ENCODE peak calls at places on chromosomes 16 and 17, in four cellular contexts. One of them, this sample, is unnamed.

GRCh38 chr16:2027024-2028010 is 615 bp downstream of the NHERF2 start:
- DNase-seq in cardiac fibroblast: peak
- DNase-seq in PC-9: no peak
- DNase-seq in IMR-90: peak
- DNase-seq in this sample: no peak

GRCh38 chr16:86093801-86094750 is 195.1 kb downstream of the IRF8 start:
- DNase-seq in cardiac fibroblast: no peak
- DNase-seq in IMR-90: no peak
- DNase-seq in PC-9: no peak
- DNase-seq in this sample: no peak

GRCh38 chr16:56281256-56281805 is 90.0 kb downstream of the GNAO1 start:
- DNase-seq in cardiac fibroblast: no peak
- DNase-seq in IMR-90: no peak
- DNase-seq in PC-9: no peak
- DNase-seq in this sample: no peak

GRCh38 chr16:25198021-25198420 is 18.7 kb upstream of the AQP8 start:
- DNase-seq in cardiac fibroblast: no peak
- DNase-seq in IMR-90: peak
- DNase-seq in PC-9: no peak
- DNase-seq in this sample: no peak

GRCh38 chr16:66273036-66273435 is 93.5 kb upstream of the CDH5 start:
- DNase-seq in PC-9: no peak
- DNase-seq in cardiac fibroblast: no peak
- DNase-seq in IMR-90: no peak
- DNase-seq in this sample: no peak

GRCh38 chr17:10772425-10773380 is 31.2 kb downstream of the TMEM238L start:
- DNase-seq in IMR-90: peak
- DNase-seq in PC-9: no peak
- DNase-seq in cardiac fibroblast: no peak
- DNase-seq in this sample: peak

GRCh38 chr17:18117533-18117932 is 9.0 kb downstream of the MYO15A start:
- DNase-seq in IMR-90: no peak
- DNase-seq in cardiac fibroblast: no peak
- DNase-seq in PC-9: no peak
- DNase-seq in this sample: no peak

GRCh38 chr16:57017251-57017650 is 27.9 kb downstream of the NLRC5 start:
- DNase-seq in IMR-90: peak
- DNase-seq in PC-9: no peak
- DNase-seq in cardiac fibroblast: peak
- DNase-seq in this sample: no peak

GRCh38 chr17:66468241-66469087 is 166.1 kb downstream of the PRKCA start:
- DNase-seq in PC-9: peak
- DNase-seq in cardiac fibroblast: peak
- DNase-seq in IMR-90: peak
- DNase-seq in this sample: no peak

GRCh38 chr17:21361020-21361809 is 14.9 kb upstream of the KCNJ12 start:
- DNase-seq in PC-9: no peak
- DNase-seq in IMR-90: no peak
- DNase-seq in cardiac fibroblast: no peak
- DNase-seq in this sample: no peak

GRCh38 chr17:60079401-60079861 is 710 bp upstream of the HEATR6 start:
- DNase-seq in cardiac fibroblast: peak
- DNase-seq in IMR-90: no peak
- DNase-seq in PC-9: no peak
- DNase-seq in this sample: no peak

GRCh38 chr17:55774834-55775233 is 24.0 kb downstream of the PCTP start:
- DNase-seq in IMR-90: no peak
- DNase-seq in PC-9: no peak
- DNase-seq in cardiac fibroblast: no peak
- DNase-seq in this sample: no peak

GRCh38 chr16:56547120-56547948 is 17.5 kb upstream of the MT4 start:
- DNase-seq in IMR-90: peak
- DNase-seq in PC-9: no peak
- DNase-seq in cardiac fibroblast: peak
- DNase-seq in this sample: no peak

GRCh38 chr17:8822401-8823035 is 23.4 kb upstream of the MFSD6L start:
- DNase-seq in IMR-90: no peak
- DNase-seq in cardiac fibroblast: no peak
- DNase-seq in PC-9: no peak
- DNase-seq in this sample: no peak

GRCh38 chr17:51540151-51540550 is 279.8 kb downstream of the UTP18 start:
- DNase-seq in IMR-90: no peak
- DNase-seq in cardiac fibroblast: no peak
- DNase-seq in PC-9: no peak
- DNase-seq in this sample: no peak

GRCh38 chr16:81553080-81553813 is 108.6 kb downstream of the CMIP start:
- DNase-seq in PC-9: no peak
- DNase-seq in IMR-90: peak
- DNase-seq in cardiac fibroblast: no peak
- DNase-seq in this sample: no peak

GRCh38 chr16:86874141-86874540 is 295.8 kb downstream of the FOXL1 start:
- DNase-seq in PC-9: no peak
- DNase-seq in cardiac fibroblast: no peak
- DNase-seq in IMR-90: no peak
- DNase-seq in this sample: no peak

GRCh38 chr16:74448990-74449389 is 27.7 kb upstream of the CLEC18B start:
- DNase-seq in cardiac fibroblast: peak
- DNase-seq in IMR-90: peak
- DNase-seq in PC-9: peak
- DNase-seq in this sample: no peak

GRCh38 chr16:87323727-87324410 is 6.7 kb upstream of the C16orf95 start:
- DNase-seq in cardiac fibroblast: no peak
- DNase-seq in PC-9: no peak
- DNase-seq in IMR-90: no peak
- DNase-seq in this sample: no peak

GRCh38 chr16:69181-69580 is 3.2 kb downstream of the RHBDF1 start:
- DNase-seq in cardiac fibroblast: no peak
- DNase-seq in IMR-90: no peak
- DNase-seq in PC-9: no peak
- DNase-seq in this sample: no peak

GRCh38 chr16:49376206-49376605 is 2.6 kb downstream of the C16orf78 start:
- DNase-seq in cardiac fibroblast: no peak
- DNase-seq in PC-9: no peak
- DNase-seq in IMR-90: no peak
- DNase-seq in this sample: no peak

GRCh38 chr17:73191443-73192218 is 1.2 kb upstream of the COG1 start:
- DNase-seq in IMR-90: peak
- DNase-seq in PC-9: peak
- DNase-seq in cardiac fibroblast: peak
- DNase-seq in this sample: peak

GRCh38 chr16:16057102-16057501 is 107.7 kb downstream of the ABCC1 start:
- DNase-seq in PC-9: no peak
- DNase-seq in cardiac fibroblast: no peak
- DNase-seq in IMR-90: no peak
- DNase-seq in this sample: no peak

GRCh38 chr17:49519781-49520180 is 24.7 kb downstream of the NGFR start:
- DNase-seq in PC-9: no peak
- DNase-seq in IMR-90: no peak
- DNase-seq in cardiac fibroblast: no peak
- DNase-seq in this sample: no peak

GRCh38 chr17:83103200-83103937 is 24.0 kb downstream of the METRNL start:
- DNase-seq in cardiac fibroblast: peak
- DNase-seq in PC-9: peak
- DNase-seq in IMR-90: peak
- DNase-seq in this sample: no peak

GRCh38 chr17:57342141-57342540 is 85.8 kb downstream of the MSI2 start:
- DNase-seq in PC-9: no peak
- DNase-seq in IMR-90: no peak
- DNase-seq in cardiac fibroblast: no peak
- DNase-seq in this sample: no peak

GRCh38 chr17:62090021-62090824 is 25.1 kb upstream of the MED13 start:
- DNase-seq in IMR-90: no peak
- DNase-seq in PC-9: no peak
- DNase-seq in cardiac fibroblast: no peak
- DNase-seq in this sample: no peak

GRCh38 chr17:47404006-47404405 is 80.3 kb downstream of the EFCAB13 start:
- DNase-seq in cardiac fibroblast: no peak
- DNase-seq in IMR-90: no peak
- DNase-seq in PC-9: no peak
- DNase-seq in this sample: no peak

GRCh38 chr17:78736526-78737079 is 45.5 kb downstream of the CYTH1 start:
- DNase-seq in PC-9: peak
- DNase-seq in cardiac fibroblast: no peak
- DNase-seq in IMR-90: no peak
- DNase-seq in this sample: peak
- TF ChIP-seq CTCF in PC-9: no peak
- TF ChIP-seq CTCF in cardiac fibroblast: no peak
- TF ChIP-seq CTCF in IMR-90: no peak
- TF ChIP-seq CTCF in this sample: no peak

GRCh38 chr17:79340771-79341528 is 266.3 kb downstream of the ENGASE start:
- DNase-seq in IMR-90: no peak
- DNase-seq in cardiac fibroblast: no peak
- DNase-seq in PC-9: no peak
- DNase-seq in this sample: no peak

GRCh38 chr17:79342376-79342775 is 267.8 kb downstream of the ENGASE start:
- DNase-seq in IMR-90: no peak
- DNase-seq in cardiac fibroblast: no peak
- DNase-seq in PC-9: no peak
- DNase-seq in this sample: no peak

GRCh38 chr17:79340286-79340685 is 265.7 kb downstream of the ENGASE start:
- DNase-seq in PC-9: no peak
- DNase-seq in cardiac fibroblast: no peak
- DNase-seq in IMR-90: no peak
- DNase-seq in this sample: no peak

GRCh38 chr17:79341529-79341780 is 266.8 kb downstream of the ENGASE start:
- DNase-seq in IMR-90: no peak
- DNase-seq in cardiac fibroblast: no peak
- DNase-seq in PC-9: no peak
- DNase-seq in this sample: no peak

GRCh38 chr17:79341816-79342215 is 267.2 kb downstream of the ENGASE start:
- DNase-seq in IMR-90: no peak
- DNase-seq in PC-9: no peak
- DNase-seq in cardiac fibroblast: no peak
- DNase-seq in this sample: no peak
- H3K4me3 ChIP-seq in IMR-90: no peak
- H3K4me3 ChIP-seq in PC-9: no peak
- H3K4me3 ChIP-seq in cardiac fibroblast: no peak
- H3K4me3 ChIP-seq in this sample: no peak

GRCh38 chr17:64291268-64291851 is 28.3 kb upstream of the TEX2 start:
- DNase-seq in cardiac fibroblast: no peak
- DNase-seq in IMR-90: no peak
- DNase-seq in PC-9: no peak
- DNase-seq in this sample: peak
- TF ChIP-seq CTCF in cardiac fibroblast: peak
- TF ChIP-seq CTCF in IMR-90: peak
- TF ChIP-seq CTCF in PC-9: peak
- TF ChIP-seq CTCF in this sample: peak

GRCh38 chr17:35733366-35733765 is 1.9 kb downstream of the RASL10B start:
- DNase-seq in PC-9: no peak
- DNase-seq in cardiac fibroblast: no peak
- DNase-seq in IMR-90: no peak
- DNase-seq in this sample: no peak

GRCh38 chr17:35730400-35731005 is 936 bp upstream of the RASL10B start:
- DNase-seq in IMR-90: no peak
- DNase-seq in cardiac fibroblast: no peak
- DNase-seq in PC-9: no peak
- DNase-seq in this sample: no peak

GRCh38 chr17:35731239-35731931 is at the start of gene RASL10B:
- DNase-seq in IMR-90: peak
- DNase-seq in PC-9: no peak
- DNase-seq in cardiac fibroblast: peak
- DNase-seq in this sample: no peak

GRCh38 chr17:35732806-35733136 is 1.3 kb downstream of the RASL10B start:
- DNase-seq in IMR-90: no peak
- DNase-seq in cardiac fibroblast: no peak
- DNase-seq in PC-9: no peak
- DNase-seq in this sample: no peak

GRCh38 chr17:35731932-35732805 is 730 bp downstream of the RASL10B start:
- DNase-seq in cardiac fibroblast: no peak
- DNase-seq in PC-9: no peak
- DNase-seq in IMR-90: no peak
- DNase-seq in this sample: no peak
- H3K4me3 ChIP-seq in cardiac fibroblast: peak
- H3K4me3 ChIP-seq in PC-9: no peak
- H3K4me3 ChIP-seq in IMR-90: peak
- H3K4me3 ChIP-seq in this sample: peak

This sample was measured in LNCaP clone FGC.